ENCODE peak calls at places on chromosome 17, in four cellular contexts. D is brain microvascular endothelial cell, H is dorsolateral prefrontal cortex, T is breast epithelium. S is an unnamed sample.
A peak's percentile ranks its signal among the peaks of the same experiment; 100 is the strongest.

GRCh38 chr17:79842656-79843474 is 3.6 kb upstream of the CBX4 start:
- DNase-seq in D (no peak), H (no peak), T (no peak), S (peak; percentile 52)

GRCh38 chr17:79648181-79648831 is 37.5 kb upstream of the RBFOX3 start:
- DNase-seq in D (no peak), H (no peak), T (no peak), S (no peak)

GRCh38 chr17:14427914-14428639 is 127.2 kb downstream of the HS3ST3B1 start:
- DNase-seq in D (no peak), H (no peak), T (no peak), S (peak; percentile 49)

GRCh38 chr17:50048146-50048720 is 7.7 kb upstream of the ITGA3 start:
- DNase-seq in D (no peak), H (no peak), T (no peak), S (no peak)

GRCh38 chr17:27621557-27621956 is 9.4 kb upstream of the LGALS9 start:
- DNase-seq in D (no peak), H (no peak), T (no peak), S (no peak)

GRCh38 chr17:67990909-67991308 is 5.4 kb downstream of the C17orf58 start:
- DNase-seq in D (no peak), H (no peak), T (no peak), S (no peak)

GRCh38 chr17:20975566-20975965 is 67.2 kb downstream of the USP22 start:
- DNase-seq in D (no peak), H (no peak), T (no peak), S (no peak)

GRCh38 chr17:37827905-37828304 is 83.0 kb upstream of the HNF1B start:
- DNase-seq in D (no peak), H (no peak), T (no peak), S (no peak)

GRCh38 chr17:65109990-65110680 is 27.0 kb upstream of the RGS9 start:
- DNase-seq in D (no peak), H (no peak), T (no peak), S (no peak)

GRCh38 chr17:50331085-50331791 is 14.7 kb upstream of the XYLT2 start:
- DNase-seq in D (peak; percentile 64), H (no peak), T (no peak), S (no peak)

GRCh38 chr17:65841116-65841515 is 279.7 kb upstream of the AXIN2 start:
- DNase-seq in D (no peak), H (no peak), T (no peak), S (no peak)

GRCh38 chr17:15513859-15514446 is 46.5 kb upstream of the CDRT4 start:
- DNase-seq in D (peak; percentile 64), H (no peak), T (no peak), S (no peak)

GRCh38 chr17:58985265-58985810 is 121.3 kb downstream of the TRIM37 start:
- DNase-seq in D (no peak), H (no peak), T (no peak), S (no peak)

GRCh38 chr17:63848834-63849689 is 6.6 kb upstream of the SMARCD2 start:
- DNase-seq in D (peak; percentile 86), H (peak; percentile 91), T (peak; percentile 88), S (peak; percentile 90)

GRCh38 chr17:48723555-48724239 is 712 bp downstream of the PRAC2 start:
- DNase-seq in D (no peak), H (no peak), T (no peak), S (no peak)

GRCh38 chr17:59469786-59470485 is 95.5 kb upstream of the DHX40 start:
- DNase-seq in D (no peak), H (no peak), T (no peak), S (no peak)

GRCh38 chr17:44982113-44982702 is 14.1 kb upstream of the C1QL1 start:
- DNase-seq in D (no peak), H (no peak), T (no peak), S (no peak)

GRCh38 chr17:49995055-49995738 is at the start of gene DLX3:
- DNase-seq in D (peak; percentile 46), H (no peak), T (peak; percentile 84), S (peak; percentile 92)

GRCh38 chr17:47905221-47905733 is 9.2 kb downstream of the SP2 start:
- DNase-seq in D (peak; percentile 67), H (peak; percentile 68), T (peak; percentile 86), S (peak; percentile 92)

GRCh38 chr17:80328620-80329380 is 68.1 kb downstream of the RNF213 start:
- DNase-seq in D (no peak), H (no peak), T (no peak), S (no peak)

GRCh38 chr17:57782642-57783337 is 37.7 kb upstream of the CCDC182 start:
- DNase-seq in D (no peak), H (no peak), T (no peak), S (no peak)

GRCh38 chr17:66784621-66785364 is 50.1 kb upstream of the CACNG5 start:
- DNase-seq in D (no peak), H (no peak), T (no peak), S (peak; percentile 51)

GRCh38 chr17:50303051-50303450 is 28.8 kb downstream of the TMEM92 start:
- DNase-seq in D (no peak), H (no peak), T (no peak), S (no peak)

DNA sequence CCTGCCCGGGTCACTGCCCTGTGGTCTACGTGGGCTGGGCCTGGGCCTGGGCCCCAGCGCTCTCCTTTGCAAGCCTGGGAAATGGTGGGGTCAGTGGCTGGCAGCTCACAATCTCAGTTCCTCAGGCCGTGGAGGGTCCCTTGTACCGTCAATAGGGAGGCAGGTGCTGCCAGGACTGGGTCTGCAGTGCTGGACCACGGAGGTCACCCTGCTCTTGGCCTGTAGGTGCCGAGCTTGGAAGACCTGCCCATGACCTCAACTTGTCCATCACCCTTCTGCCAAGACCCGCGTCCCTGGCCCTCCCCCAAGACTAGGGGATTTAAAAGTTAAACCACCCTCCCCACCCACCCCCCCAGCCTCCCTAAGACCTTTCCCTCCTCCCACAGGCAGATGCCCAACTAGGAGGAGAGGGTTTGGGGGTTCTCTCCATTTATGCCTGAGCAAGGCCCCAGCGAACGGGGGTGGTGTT is 2.5 kb downstream of the TBX2 start:
- DNase-seq in D (no peak), H (no peak), T (no peak), S (no peak)
- H3K27ac ChIP-seq in D (peak overlapping the region; percentile 70), H (no peak overlapping the region), T (peak overlapping the region; percentile 94), S (peak overlapping the region; percentile 69)

GRCh38 chr17:69516911-69517310 is 102.4 kb downstream of the MAP2K6 start:
- DNase-seq in D (no peak), H (no peak), T (no peak), S (no peak)
- H3K27ac ChIP-seq in D (no peak overlapping the region), H (no peak overlapping the region), T (no peak overlapping the region), S (no peak overlapping the region)

GRCh38 chr17:81488276-81488860 is 24.2 kb downstream of the ACTG1 start:
- DNase-seq in D (no peak), H (no peak), T (no peak), S (no peak)

GRCh38 chr17:81487487-81488275 is 24.9 kb downstream of the ACTG1 start:
- DNase-seq in D (no peak), H (peak; percentile 71), T (no peak), S (peak; percentile 80)

GRCh38 chr17:81489012-81489968 is 23.3 kb downstream of the ACTG1 start:
- DNase-seq in D (no peak), H (no peak), T (no peak), S (no peak)

GRCh38 chr17:81486174-81486810 is 26.3 kb downstream of the ACTG1 start:
- DNase-seq in D (no peak), H (no peak), T (no peak), S (no peak)

DNA sequence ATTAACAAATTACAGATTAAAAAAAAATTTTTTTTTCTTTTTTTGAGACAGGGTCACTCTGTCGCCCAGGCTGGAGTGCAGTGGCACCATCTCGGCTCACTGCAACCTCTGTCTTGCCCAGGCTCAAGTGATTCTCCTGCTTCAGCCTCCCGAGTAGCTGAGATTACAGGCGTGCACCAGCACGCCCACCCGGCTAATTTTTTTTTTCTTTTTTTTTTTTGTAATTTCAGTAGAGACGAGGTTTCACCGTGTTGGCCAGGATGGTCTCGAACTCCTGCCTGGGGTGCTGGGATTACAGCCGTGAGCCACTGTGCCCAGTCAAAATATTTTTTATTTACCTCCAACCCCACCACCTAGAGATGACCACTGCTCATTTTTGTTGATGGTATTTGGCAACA is 25.5 kb downstream of the ACTG1 start:
- DNase-seq in D (no peak), H (no peak), T (no peak), S (no peak)
- H3K27ac ChIP-seq in D (no peak overlapping the region), H (no peak overlapping the region), T (no peak overlapping the region), S (no peak overlapping the region)

DNA sequence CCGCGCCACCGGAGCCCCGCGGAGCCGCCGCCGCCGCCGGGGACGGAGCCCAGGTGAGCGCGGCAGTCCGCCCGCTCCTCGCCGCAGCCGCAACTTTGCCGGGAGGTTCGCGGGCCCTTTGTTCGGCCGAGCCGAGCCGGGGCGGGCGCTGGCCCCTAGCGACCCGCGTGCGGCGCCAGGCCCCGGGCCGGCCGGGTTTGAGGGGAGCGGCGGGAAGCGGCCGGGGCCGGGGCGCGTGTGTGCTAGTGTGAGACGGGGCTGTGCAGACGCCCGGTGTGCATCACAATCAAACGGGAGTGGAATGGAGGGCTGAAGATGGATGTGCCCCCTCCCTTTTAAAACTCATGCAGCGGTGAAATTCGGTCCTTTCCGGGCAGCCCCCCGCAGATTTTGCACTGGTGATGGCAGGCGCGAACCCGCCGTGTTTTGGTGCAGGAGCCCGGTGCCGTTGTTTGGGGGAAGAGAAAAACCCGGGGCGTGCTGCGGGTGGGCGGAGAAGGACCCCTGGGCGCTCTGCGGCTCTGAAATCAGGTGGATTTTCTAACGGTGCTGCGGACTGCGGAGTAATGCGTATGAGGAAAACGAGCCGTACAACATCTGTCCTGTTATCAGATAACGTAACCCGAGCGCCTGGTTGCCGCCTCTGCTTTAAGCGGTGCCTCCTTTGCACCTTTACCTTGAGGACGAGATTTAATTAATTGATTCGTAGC is 868 bp downstream of the TNRC6C start:
- DNase-seq in D (peak; percentile 8), H (no peak), T (no peak), S (peak; percentile 7)
- H3K27ac ChIP-seq in D (no peak overlapping the region), H (peak overlapping the region; percentile 86), T (peak overlapping the region; percentile 98), S (no peak overlapping the region)

DNA sequence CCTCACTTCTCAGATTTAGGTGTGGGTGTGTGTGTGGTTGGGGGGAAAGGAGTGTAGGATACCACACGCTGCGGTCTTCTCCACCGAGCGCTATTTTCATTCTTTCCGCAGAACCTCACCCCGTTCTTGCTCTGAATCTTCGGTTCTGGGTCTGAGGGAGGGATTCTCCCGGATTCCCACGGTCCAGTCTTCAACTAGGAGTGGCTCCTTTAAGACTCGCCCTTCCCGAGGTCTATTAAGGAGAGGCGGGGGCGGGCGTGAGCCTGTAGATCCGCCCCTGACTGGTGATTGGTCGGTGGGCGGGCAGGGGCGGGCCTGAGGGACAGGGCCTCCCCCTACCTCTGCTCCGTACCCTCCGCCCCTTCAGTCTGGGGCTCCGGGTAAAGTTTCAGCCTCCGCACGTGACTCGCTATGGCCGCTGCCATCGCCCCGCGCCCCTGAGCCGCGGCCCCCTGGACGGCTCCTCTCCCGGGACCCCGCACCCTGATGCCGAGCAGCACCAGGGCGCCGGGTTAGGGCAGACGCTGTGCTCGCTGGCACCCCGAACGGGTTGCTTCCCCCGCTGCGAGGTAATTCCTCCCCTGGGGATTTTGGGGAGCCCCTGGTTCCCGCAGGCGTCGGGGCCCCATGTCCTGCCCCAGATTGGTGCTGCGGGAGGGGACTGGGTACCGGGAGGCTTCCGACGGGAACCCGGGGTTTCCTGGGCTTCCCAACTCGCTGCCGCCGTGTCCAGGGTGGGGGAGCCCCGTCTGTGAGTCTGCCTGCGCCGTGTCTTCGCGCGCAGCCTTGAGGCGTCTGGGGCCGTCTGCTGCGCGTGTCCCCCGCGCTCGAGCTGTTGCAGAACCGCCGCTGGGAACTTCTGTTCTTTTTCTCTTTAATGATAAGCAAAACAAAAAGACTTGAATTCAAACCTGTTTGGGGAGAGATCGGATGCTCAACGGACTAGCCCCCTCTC is 9.2 kb downstream of the RARA start:
- DNase-seq in D (peak; percentile 94), H (peak; percentile 93), T (peak; percentile 98), S (peak; percentile 98)
- H3K27ac ChIP-seq in D (peak overlapping the region; percentile 89), H (peak overlapping the region; percentile 9), T (peak overlapping the region; percentile 94), S (peak overlapping the region; percentile 82)